ENCODE peak calls at places on chromosome 15, in four cellular contexts. One of them, this sample, is unnamed.

GRCh38 chr15:42494998-42495360 is 455 bp upstream of the SNAP23 start:
- DNase-seq in GM12891: no peak
- DNase-seq in K562: no peak
- DNase-seq in SK-N-SH: peak
- DNase-seq in this sample: no peak

GRCh38 chr15:78065284-78065872 is 12.1 kb downstream of the TBC1D2B start:
- DNase-seq in K562: no peak
- DNase-seq in GM12891: no peak
- DNase-seq in SK-N-SH: no peak
- DNase-seq in this sample: no peak

GRCh38 chr15:61840090-61840489 is 220.2 kb downstream of the VPS13C start:
- DNase-seq in SK-N-SH: no peak
- DNase-seq in K562: no peak
- DNase-seq in GM12891: no peak
- DNase-seq in this sample: no peak

GRCh38 chr15:34217587-34218225 is 7.1 kb upstream of the EMC4 start:
- DNase-seq in GM12891: no peak
- DNase-seq in SK-N-SH: no peak
- DNase-seq in K562: peak
- DNase-seq in this sample: no peak

GRCh38 chr15:66505430-66505811 is 295 bp downstream of the ZWILCH start:
- DNase-seq in K562: no peak
- DNase-seq in GM12891: no peak
- DNase-seq in SK-N-SH: no peak
- DNase-seq in this sample: no peak

GRCh38 chr15:87764461-87765236 is 491.9 kb downstream of the NTRK3 start:
- DNase-seq in SK-N-SH: peak
- DNase-seq in GM12891: no peak
- DNase-seq in K562: no peak
- DNase-seq in this sample: no peak

GRCh38 chr15:50098576-50098975 is 20.5 kb downstream of the ATP8B4 start:
- DNase-seq in SK-N-SH: no peak
- DNase-seq in K562: no peak
- DNase-seq in GM12891: no peak
- DNase-seq in this sample: no peak

GRCh38 chr15:98286831-98287230 is 326.3 kb downstream of the ARRDC4 start:
- DNase-seq in SK-N-SH: no peak
- DNase-seq in K562: no peak
- DNase-seq in GM12891: no peak
- DNase-seq in this sample: no peak

GRCh38 chr15:61115241-61115640 is 113.9 kb downstream of the RORA start:
- DNase-seq in SK-N-SH: no peak
- DNase-seq in K562: no peak
- DNase-seq in GM12891: no peak
- DNase-seq in this sample: no peak

GRCh38 chr15:52858388-52859176 is 68.4 kb upstream of the ONECUT1 start:
- DNase-seq in SK-N-SH: no peak
- DNase-seq in GM12891: no peak
- DNase-seq in K562: no peak
- DNase-seq in this sample: no peak

GRCh38 chr15:57444877-57445513 is 68.7 kb downstream of the CGNL1 start:
- DNase-seq in GM12891: no peak
- DNase-seq in K562: no peak
- DNase-seq in SK-N-SH: no peak
- DNase-seq in this sample: no peak

GRCh38 chr15:99414755-99415731 is 150.7 kb upstream of the MEF2A start:
- DNase-seq in K562: no peak
- DNase-seq in GM12891: no peak
- DNase-seq in SK-N-SH: peak
- DNase-seq in this sample: no peak

GRCh38 chr15:37109952-37110630 is 9.7 kb upstream of the MEIS2 start:
- DNase-seq in K562: no peak
- DNase-seq in GM12891: no peak
- DNase-seq in SK-N-SH: peak
- DNase-seq in this sample: no peak

GRCh38 chr15:47439870-47440155 is 277.5 kb upstream of the SEMA6D start:
- DNase-seq in K562: no peak
- DNase-seq in SK-N-SH: no peak
- DNase-seq in GM12891: no peak
- DNase-seq in this sample: no peak

GRCh38 chr15:58864602-58865419 is 68.7 kb downstream of the SLTM start:
- DNase-seq in SK-N-SH: peak
- DNase-seq in K562: no peak
- DNase-seq in GM12891: peak
- DNase-seq in this sample: no peak

DNA sequence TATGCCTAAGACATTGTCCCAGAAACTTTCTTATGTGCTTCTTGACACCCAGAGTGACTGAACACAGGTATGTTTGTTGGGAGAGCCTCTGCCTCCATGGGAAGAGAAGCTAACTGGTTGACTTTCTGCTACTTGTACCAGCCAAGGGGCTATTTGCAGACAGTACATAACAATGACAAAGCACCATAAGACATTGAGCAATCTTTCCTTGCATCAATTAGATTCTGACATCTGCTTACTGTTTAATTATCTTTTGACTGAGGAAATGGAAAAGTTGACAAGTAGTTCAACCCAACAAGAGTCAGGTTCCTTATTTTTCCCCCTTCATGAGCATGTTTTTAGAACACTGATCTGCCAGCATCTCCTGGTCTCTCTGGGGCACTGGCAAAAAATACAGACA is 157.6 kb downstream of the RPLP1 start:
- DNase-seq in K562: no peak
- DNase-seq in SK-N-SH: no peak
- DNase-seq in GM12891: no peak
- DNase-seq in this sample: no peak
- TF ChIP-seq TAF1 in K562: no peak
- TF ChIP-seq TAF1 in SK-N-SH: no peak
- TF ChIP-seq TAF1 in GM12891: no peak
- TF ChIP-seq TAF1 in this sample: no peak

GRCh38 chr15:89645680-89646079 is 9.6 kb downstream of the KIF7 start:
- DNase-seq in SK-N-SH: no peak
- DNase-seq in K562: no peak
- DNase-seq in GM12891: no peak
- DNase-seq in this sample: no peak

GRCh38 chr15:89649013-89649625 is 6.1 kb downstream of the KIF7 start:
- DNase-seq in GM12891: no peak
- DNase-seq in SK-N-SH: no peak
- DNase-seq in K562: no peak
- DNase-seq in this sample: no peak

GRCh38 chr15:89646416-89647141 is 8.7 kb downstream of the KIF7 start:
- DNase-seq in K562: no peak
- DNase-seq in SK-N-SH: peak
- DNase-seq in GM12891: no peak
- DNase-seq in this sample: no peak

GRCh38 chr15:89648106-89649012 is 6.9 kb downstream of the KIF7 start:
- DNase-seq in K562: no peak
- DNase-seq in SK-N-SH: no peak
- DNase-seq in GM12891: no peak
- DNase-seq in this sample: peak

DNA sequence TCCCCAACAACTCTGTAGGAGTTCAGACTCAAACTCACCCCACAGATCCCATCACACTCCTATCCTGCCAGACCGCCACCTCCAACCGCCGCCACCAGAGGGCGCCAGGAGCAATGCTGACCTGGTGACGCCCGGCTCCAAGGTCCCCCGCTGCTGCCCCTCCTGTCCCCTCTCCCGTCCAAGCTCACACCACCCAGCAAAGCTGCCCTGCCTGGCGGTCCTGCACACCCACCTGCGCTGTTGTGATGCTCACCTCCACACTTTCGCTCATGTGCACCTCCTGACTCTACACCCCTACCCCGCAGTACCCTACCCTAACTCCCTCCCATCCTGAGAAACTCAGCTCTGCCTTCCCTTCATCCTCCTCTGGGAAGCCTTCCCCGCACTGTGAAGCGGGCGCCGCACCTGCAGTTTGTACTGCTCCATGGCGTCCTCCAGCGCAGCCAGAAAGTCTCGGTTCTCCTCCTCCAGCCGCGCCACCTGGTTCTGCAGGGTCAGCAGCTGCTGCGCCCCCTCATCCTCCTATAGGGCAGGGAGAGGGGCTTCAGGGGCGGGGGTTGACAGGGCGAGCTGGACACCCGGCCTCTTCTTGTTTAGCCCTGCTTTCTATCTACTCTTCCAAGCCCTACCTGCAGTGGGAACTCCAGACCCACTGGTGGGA is 7.9 kb downstream of the KIF7 start:
- DNase-seq in SK-N-SH: peak
- DNase-seq in K562: peak
- DNase-seq in GM12891: peak
- DNase-seq in this sample: peak
- TF ChIP-seq TAF1 in SK-N-SH: no peak
- TF ChIP-seq TAF1 in K562: no peak
- TF ChIP-seq TAF1 in GM12891: no peak
- TF ChIP-seq TAF1 in this sample: no peak

DNA sequence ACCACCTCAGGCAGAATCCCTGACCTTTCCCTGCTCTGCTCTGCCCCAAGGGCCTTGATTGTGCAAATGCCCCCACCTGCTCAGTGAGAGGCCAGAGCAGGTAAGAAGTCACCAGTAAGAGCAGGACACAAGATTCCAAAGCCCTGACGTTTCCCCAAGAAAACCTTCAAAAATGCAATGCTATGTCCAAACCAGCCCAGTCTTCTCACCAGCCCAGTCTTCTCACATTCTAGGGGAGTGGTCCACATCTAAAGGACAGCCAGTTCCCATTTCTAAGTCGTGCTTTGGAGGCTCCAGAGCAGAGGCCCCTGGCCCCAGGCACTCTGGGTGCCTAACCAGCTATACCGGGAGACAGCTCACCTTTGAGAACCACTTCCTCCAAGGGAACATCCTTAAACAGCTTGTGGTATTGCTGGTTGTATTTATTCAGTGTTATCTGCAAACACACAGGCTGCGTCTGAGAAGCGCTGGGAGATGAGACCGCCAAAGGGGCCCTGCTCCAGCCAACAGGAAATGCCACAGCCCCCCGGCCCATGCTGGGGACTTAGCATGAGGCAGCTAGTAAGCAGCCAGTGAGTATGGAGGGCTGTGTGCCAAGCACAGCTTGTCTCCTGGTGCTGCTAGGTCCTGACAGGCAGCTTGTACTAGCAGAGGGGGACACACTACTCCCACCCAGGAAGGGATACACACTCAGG is 29.3 kb downstream of the GRAMD2A start:
- DNase-seq in K562: no peak
- DNase-seq in SK-N-SH: no peak
- DNase-seq in GM12891: no peak
- DNase-seq in this sample: no peak
- TF ChIP-seq TAF1 in K562: no peak
- TF ChIP-seq TAF1 in SK-N-SH: no peak
- TF ChIP-seq TAF1 in GM12891: no peak
- TF ChIP-seq TAF1 in this sample: no peak

GRCh38 chr15:92869977-92870644 is 30.0 kb upstream of the CHD2 start:
- DNase-seq in SK-N-SH: peak
- DNase-seq in K562: no peak
- DNase-seq in GM12891: no peak
- DNase-seq in this sample: no peak
- TF ChIP-seq TAF1 in SK-N-SH: no peak
- TF ChIP-seq TAF1 in K562: no peak
- TF ChIP-seq TAF1 in GM12891: no peak
- TF ChIP-seq TAF1 in this sample: no peak

GRCh38 chr15:63172376-63173115 is 15.3 kb upstream of the RPS27L start:
- DNase-seq in SK-N-SH: no peak
- DNase-seq in K562: peak
- DNase-seq in GM12891: no peak
- DNase-seq in this sample: no peak
- TF ChIP-seq TAF1 in SK-N-SH: no peak
- TF ChIP-seq TAF1 in K562: no peak
- TF ChIP-seq TAF1 in GM12891: no peak
- TF ChIP-seq TAF1 in this sample: no peak

DNA sequence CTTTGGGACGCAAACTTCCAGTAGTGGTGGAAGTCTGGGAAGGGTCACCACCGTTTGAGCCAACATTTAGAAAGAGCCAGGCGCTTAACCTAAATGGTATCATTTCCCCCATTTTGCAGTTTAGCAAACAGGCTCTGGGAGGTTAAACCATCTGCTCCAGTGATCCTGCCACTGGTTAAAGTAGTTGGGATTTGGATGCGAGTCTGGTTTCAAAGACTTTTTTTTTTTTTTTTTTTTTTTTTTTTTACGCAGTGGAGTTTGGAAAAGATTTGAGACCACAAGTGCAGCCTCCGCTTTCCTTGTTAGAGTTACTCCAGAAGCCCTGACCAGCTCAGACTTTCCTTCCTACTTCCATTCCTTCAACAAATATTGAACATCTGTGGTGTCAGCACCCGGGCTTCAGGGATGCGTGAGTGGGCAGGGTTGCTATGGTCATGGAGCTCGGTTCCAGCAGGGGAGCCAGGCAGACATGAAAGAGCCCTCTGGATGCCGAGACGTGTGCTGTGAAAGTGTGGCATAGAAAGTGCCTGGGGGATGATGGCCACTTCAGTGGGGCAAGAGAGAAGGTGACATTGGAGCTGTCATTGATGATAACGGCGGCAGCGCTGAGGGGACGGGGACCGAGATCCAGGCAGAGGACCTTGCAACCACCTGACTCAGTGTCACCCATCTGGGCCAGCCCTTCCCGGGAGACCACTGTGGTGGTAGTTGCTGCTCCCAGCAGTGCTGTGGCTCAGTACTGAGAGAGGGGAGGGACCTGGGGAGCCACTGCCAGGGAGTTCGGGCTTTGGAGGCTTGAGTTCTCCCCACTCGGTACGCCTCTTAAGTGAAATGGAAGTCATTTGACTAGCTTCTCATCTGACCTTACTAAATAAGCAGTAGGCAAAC is 1.1 kb upstream of the RNU6-1 start:
- DNase-seq in K562: no peak
- DNase-seq in SK-N-SH: peak
- DNase-seq in GM12891: no peak
- DNase-seq in this sample: no peak
- TF ChIP-seq TAF1 in K562: no peak
- TF ChIP-seq TAF1 in SK-N-SH: no peak
- TF ChIP-seq TAF1 in GM12891: no peak
- TF ChIP-seq TAF1 in this sample: no peak

DNA sequence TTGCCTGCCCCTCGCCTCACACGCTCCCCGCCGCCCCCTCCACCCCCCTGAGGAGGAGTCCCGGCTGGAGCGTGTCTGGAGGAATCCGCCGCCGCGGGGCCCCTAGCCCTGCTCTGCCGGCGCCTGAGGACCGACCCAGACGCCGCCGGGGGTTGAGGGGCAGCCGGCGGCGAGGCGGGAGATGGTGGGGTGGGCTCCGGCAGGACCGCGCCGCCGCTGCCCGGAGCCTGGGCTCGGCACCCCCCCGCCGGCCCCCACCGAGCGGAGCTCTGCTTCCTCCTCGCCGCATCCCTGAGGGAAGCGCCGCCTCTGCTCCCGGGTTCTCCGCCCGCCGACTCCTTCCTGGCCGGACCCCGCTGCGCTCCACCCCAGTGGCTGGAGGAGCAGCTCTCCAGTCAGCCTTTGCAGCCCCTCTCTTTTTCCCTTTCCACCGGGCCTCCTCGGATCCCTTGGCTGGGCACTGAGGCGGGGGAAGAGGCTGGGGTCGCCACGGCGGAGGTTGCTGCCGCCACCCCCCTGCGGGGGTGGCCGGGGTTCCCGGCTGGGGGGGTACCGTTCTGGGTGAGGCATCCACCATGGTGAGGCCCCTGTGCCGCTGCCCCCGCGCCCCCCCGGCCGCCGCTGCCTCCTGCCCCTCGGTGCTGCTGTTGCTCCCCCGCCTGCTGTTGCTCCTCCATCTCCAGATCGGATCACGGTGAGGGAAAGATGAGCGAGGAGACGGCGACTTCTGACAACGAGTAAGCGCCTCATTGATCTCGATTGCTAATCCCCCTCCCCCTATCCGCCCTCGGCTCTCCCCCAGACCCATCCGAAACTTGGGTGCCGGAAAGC is at the start of gene SPRED1:
- DNase-seq in K562: peak
- DNase-seq in SK-N-SH: peak
- DNase-seq in GM12891: peak
- DNase-seq in this sample: peak
- TF ChIP-seq TAF1 in K562: peak
- TF ChIP-seq TAF1 in SK-N-SH: no peak
- TF ChIP-seq TAF1 in GM12891: no peak
- TF ChIP-seq TAF1 in this sample: no peak